ENCODE peak calls at places on chromosomes 16 and 17, in four cellular contexts. One of them, this sample, is unnamed.

GRCh38 chr16:749010-749409 is 8.2 kb upstream of the CIAO3 start:
- DNase-seq in HCT116: no peak
- DNase-seq in fibroblast of lung: peak
- DNase-seq in mammary epithelial cell: peak
- DNase-seq in this sample: no peak

GRCh38 chr16:50838885-50839284 is 97.0 kb downstream of the CYLD start:
- DNase-seq in HCT116: no peak
- DNase-seq in fibroblast of lung: no peak
- DNase-seq in mammary epithelial cell: no peak
- DNase-seq in this sample: no peak

GRCh38 chr16:81645303-81645702 is 133.8 kb upstream of the PLCG2 start:
- DNase-seq in HCT116: no peak
- DNase-seq in fibroblast of lung: peak
- DNase-seq in mammary epithelial cell: peak
- DNase-seq in this sample: no peak

GRCh38 chr16:10558746-10559641 is 21.4 kb downstream of the EMP2 start:
- DNase-seq in HCT116: no peak
- DNase-seq in fibroblast of lung: peak
- DNase-seq in mammary epithelial cell: peak
- DNase-seq in this sample: no peak

GRCh38 chr17:62178579-62178978 is 113.5 kb upstream of the MED13 start:
- DNase-seq in HCT116: no peak
- DNase-seq in fibroblast of lung: peak
- DNase-seq in mammary epithelial cell: peak
- DNase-seq in this sample: no peak

GRCh38 chr16:4976079-4976478 is 17.9 kb downstream of the SEC14L5 start:
- DNase-seq in HCT116: no peak
- DNase-seq in fibroblast of lung: no peak
- DNase-seq in mammary epithelial cell: no peak
- DNase-seq in this sample: peak

GRCh38 chr16:49183911-49184310 is 97.7 kb downstream of the CBLN1 start:
- DNase-seq in HCT116: peak
- DNase-seq in fibroblast of lung: no peak
- DNase-seq in mammary epithelial cell: peak
- DNase-seq in this sample: peak

GRCh38 chr16:86378831-86379504 is 131.4 kb upstream of the FOXF1 start:
- DNase-seq in HCT116: no peak
- DNase-seq in fibroblast of lung: no peak
- DNase-seq in mammary epithelial cell: no peak
- DNase-seq in this sample: no peak

GRCh38 chr16:5041604-5042133 is 7.9 kb upstream of the NAGPA start:
- DNase-seq in HCT116: peak
- DNase-seq in fibroblast of lung: peak
- DNase-seq in mammary epithelial cell: peak
- DNase-seq in this sample: peak

GRCh38 chr16:21989141-21989540 is 11.8 kb downstream of the PDZD9 start:
- DNase-seq in HCT116: no peak
- DNase-seq in fibroblast of lung: no peak
- DNase-seq in mammary epithelial cell: no peak
- DNase-seq in this sample: no peak

GRCh38 chr16:27795992-27796614 is 246.2 kb downstream of the KATNIP start:
- DNase-seq in HCT116: peak
- DNase-seq in fibroblast of lung: peak
- DNase-seq in mammary epithelial cell: peak
- DNase-seq in this sample: peak

GRCh38 chr16:85991425-85991824 is 92.5 kb downstream of the IRF8 start:
- DNase-seq in HCT116: no peak
- DNase-seq in fibroblast of lung: no peak
- DNase-seq in mammary epithelial cell: no peak
- DNase-seq in this sample: no peak

GRCh38 chr16:35480361-35480760 is 2020.9 kb downstream of the TP53TG3F start:
- DNase-seq in HCT116: no peak
- DNase-seq in fibroblast of lung: no peak
- DNase-seq in mammary epithelial cell: no peak
- DNase-seq in this sample: no peak

GRCh38 chr16:78437352-78437968 is 338.0 kb downstream of the WWOX start:
- DNase-seq in HCT116: no peak
- DNase-seq in fibroblast of lung: no peak
- DNase-seq in mammary epithelial cell: no peak
- DNase-seq in this sample: no peak

GRCh38 chr17:10526517-10526916 is 8.2 kb upstream of the MYH1 start:
- DNase-seq in HCT116: no peak
- DNase-seq in fibroblast of lung: no peak
- DNase-seq in mammary epithelial cell: no peak
- DNase-seq in this sample: no peak
- TF ChIP-seq CTCF in HCT116: no peak
- TF ChIP-seq CTCF in fibroblast of lung: no peak
- TF ChIP-seq CTCF in mammary epithelial cell: no peak
- TF ChIP-seq CTCF in this sample: no peak

DNA sequence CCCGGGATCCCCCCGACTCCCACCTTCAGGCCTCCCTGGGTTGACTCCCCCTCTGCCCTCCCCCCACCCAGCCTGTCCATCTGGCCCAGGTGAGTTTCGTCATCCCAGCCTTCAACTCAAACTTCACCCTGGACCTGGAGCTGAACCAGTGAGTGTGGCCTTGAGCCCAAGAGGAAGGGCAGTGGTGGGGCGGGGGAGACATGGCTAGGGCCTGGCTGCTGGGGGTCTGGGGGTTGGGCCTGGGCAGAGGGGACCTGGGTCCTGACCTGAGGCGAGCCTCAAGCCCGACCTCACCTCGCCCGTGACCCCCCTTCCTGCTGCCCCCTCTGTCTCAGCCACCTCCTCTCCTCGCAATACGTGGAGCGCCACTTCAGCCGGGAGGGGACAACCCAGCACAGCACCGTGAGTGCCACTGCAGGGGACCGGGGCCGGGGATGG is 10.9 kb downstream of the ADAM11 start:
- DNase-seq in HCT116: no peak
- DNase-seq in fibroblast of lung: no peak
- DNase-seq in mammary epithelial cell: no peak
- DNase-seq in this sample: no peak
- H3K9ac ChIP-seq in HCT116: no peak
- H3K9ac ChIP-seq in fibroblast of lung: no peak
- H3K9ac ChIP-seq in mammary epithelial cell: no peak
- H3K9ac ChIP-seq in this sample: no peak

DNA sequence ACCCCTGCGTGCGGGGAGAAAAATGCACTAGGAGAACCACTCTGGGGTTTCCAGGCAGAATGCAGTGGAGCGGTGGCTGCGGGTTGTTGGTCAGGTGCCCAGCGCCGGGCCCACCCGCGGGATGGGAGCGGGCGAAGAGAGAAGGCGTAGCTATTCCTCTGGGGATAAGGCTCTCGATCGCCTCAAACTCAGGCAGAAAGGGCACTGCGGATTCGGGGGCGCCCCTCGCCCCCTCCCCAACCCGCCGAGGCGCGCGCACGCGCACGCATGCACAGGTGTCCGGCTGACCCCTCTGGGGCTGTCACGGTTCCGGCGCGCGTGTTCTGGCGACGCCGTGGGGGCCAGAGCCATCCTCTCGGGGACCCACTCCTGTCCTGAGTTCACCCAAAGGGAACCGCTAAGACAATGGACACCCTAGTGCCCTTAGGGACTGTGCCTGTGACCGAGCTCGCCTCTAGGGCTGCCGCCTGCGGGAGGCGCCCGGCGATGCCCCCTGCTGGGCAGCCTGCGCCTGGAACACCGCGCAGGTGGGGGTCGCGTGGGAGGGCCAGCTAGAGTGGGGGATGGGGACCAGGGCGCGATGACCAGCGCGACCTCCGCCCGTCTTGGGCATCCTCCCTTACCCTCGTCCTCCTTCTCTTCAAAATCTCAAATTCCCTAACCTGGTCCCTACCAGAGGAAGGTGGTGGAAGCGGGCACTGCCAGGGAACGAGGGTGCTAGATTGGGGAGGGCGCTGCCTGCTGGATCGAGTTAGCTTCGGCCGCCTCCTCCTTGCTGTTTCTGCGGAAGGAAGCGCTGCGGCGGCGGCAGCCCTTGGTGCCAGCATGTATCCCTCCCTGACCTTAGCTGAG is 14.4 kb upstream of the CBX8 start:
- DNase-seq in HCT116: peak
- DNase-seq in fibroblast of lung: no peak
- DNase-seq in mammary epithelial cell: peak
- DNase-seq in this sample: no peak
- TF ChIP-seq CTCF in HCT116: peak
- TF ChIP-seq CTCF in fibroblast of lung: peak
- TF ChIP-seq CTCF in mammary epithelial cell: peak
- TF ChIP-seq CTCF in this sample: peak

DNA sequence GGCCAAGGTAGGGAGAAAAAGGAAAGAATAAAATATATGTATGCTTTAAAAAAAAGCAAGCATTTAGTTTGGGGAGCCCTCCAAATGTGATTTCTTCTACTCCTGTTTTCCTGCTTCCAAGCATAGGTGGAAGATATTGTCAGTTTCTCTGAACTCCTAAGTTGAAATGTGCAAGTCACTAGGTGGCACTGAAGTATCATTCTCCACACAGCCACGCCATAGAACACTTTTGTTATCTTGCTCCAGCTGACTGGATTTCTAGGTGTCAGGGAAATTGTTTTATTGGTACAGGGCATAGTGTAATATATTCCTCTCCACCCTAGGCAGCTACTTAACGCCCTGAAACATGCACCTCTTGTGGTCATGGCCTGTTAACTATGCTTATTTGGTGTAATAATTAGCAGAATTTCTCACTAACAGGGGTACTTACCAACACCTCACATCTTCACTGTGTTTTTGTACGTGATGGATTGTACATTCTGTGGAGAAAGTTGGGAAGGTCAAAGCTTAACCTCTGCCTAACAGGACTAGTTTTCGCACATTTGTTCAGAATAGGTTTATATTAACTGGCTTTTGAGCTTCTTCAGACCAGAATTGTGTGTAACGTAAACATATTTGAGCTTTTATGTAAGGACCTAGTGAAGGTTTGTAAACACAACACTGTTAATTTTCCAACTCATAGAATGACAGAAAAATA is 69.3 kb downstream of the FTO start:
- DNase-seq in HCT116: no peak
- DNase-seq in fibroblast of lung: peak
- DNase-seq in mammary epithelial cell: peak
- DNase-seq in this sample: no peak
- H3K9ac ChIP-seq in HCT116: no peak
- H3K9ac ChIP-seq in fibroblast of lung: no peak
- H3K9ac ChIP-seq in mammary epithelial cell: peak
- H3K9ac ChIP-seq in this sample: no peak

DNA sequence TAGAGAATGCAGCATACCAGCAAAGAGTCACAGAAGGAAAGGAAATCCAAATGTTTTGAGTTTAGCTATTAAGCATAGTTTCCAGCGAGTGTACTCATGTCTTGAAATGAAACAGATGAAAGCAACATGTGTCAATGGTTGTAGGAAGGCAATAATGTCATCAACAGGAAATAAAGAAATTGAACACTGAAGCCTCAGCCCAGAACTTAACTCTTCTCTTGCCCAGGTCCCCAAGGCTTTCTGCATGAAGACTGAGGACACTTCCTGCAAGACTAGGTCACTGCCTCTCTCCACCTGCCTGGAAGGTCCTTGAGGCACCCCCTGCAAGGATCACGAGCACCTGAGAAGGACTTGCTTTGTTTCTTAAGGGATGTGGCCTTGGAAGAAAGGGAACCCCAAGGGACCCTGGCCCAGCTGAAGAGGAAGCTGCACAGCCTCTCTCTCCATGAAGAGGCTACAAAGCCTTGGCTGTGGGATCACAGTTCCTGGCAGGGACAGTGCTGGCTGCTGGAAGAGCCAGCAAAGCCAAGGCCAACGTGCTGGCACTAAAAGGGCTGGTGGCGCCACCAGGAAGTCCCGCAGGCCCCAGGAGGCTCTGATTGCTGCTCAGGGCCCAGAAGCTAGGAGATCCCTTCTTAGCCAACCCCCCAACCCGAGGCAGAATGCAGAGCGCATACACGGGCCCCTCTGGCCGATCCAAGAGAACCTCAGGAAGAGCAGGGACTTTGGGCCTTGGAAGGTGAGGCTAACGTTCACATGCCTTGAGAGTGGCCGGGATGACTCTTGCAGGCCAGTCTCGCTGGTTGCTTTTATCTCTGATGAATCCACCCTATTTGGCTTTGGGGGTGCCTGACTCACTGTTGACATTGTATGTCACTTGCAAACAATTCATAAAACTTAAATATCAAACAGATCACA is 23.4 kb upstream of the AXIN2 start:
- DNase-seq in HCT116: no peak
- DNase-seq in fibroblast of lung: no peak
- DNase-seq in mammary epithelial cell: no peak
- DNase-seq in this sample: no peak
- TF ChIP-seq CTCF in HCT116: no peak
- TF ChIP-seq CTCF in fibroblast of lung: no peak
- TF ChIP-seq CTCF in mammary epithelial cell: no peak
- TF ChIP-seq CTCF in this sample: no peak

GRCh38 chr16:12903325-12904040 is 2.1 kb downstream of the SHISA9 start:
- DNase-seq in HCT116: no peak
- DNase-seq in fibroblast of lung: no peak
- DNase-seq in mammary epithelial cell: no peak
- DNase-seq in this sample: no peak
- H3K9ac ChIP-seq in HCT116: no peak
- H3K9ac ChIP-seq in fibroblast of lung: no peak
- H3K9ac ChIP-seq in mammary epithelial cell: peak
- H3K9ac ChIP-seq in this sample: no peak

DNA sequence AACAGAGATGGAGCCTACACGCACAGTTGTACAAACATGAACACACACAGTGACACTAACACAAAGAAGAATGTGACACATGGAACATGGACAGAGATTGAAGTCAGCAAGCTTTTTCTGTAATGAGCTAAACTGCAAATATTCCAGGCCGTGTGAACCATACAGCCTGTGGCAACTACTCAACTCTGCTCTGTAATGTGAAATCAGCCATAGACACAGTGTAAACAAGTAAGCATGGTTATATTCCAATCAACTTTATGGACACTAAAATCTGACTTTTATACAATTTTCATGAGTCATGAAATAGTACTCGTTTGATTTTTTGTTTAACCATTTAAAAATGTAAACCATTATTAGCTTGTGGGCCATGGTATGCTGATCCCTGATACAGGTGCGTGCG is 120.2 kb downstream of the SMG6 start:
- DNase-seq in HCT116: no peak
- DNase-seq in fibroblast of lung: peak
- DNase-seq in mammary epithelial cell: no peak
- DNase-seq in this sample: no peak
- TF ChIP-seq CTCF in HCT116: no peak
- TF ChIP-seq CTCF in fibroblast of lung: no peak
- TF ChIP-seq CTCF in mammary epithelial cell: no peak
- TF ChIP-seq CTCF in this sample: no peak

GRCh38 chr17:57605734-57606105 is 139.4 kb downstream of the CCDC182 start:
- DNase-seq in HCT116: no peak
- DNase-seq in fibroblast of lung: no peak
- DNase-seq in mammary epithelial cell: no peak
- DNase-seq in this sample: no peak
- H3K9ac ChIP-seq in HCT116: no peak
- H3K9ac ChIP-seq in fibroblast of lung: no peak
- H3K9ac ChIP-seq in mammary epithelial cell: no peak
- H3K9ac ChIP-seq in this sample: peak